ENCODE peak calls at places on chromosomes 2 and 18, in seven cellular contexts. I is MM.1S; K is cardiac fibroblast; Q is Jurkat, Clone E6-1; H is fibroblast of mammary gland; L is AG09309; A is Peyer's patch. X is an unnamed sample.

GRCh38 chr2:78940998-78941397 is 84.5 kb upstream of the REG3G start:
- DNase-seq in K (peak; percentile 69), A (no peak), Q (no peak), H (no peak), L (no peak), I (no peak), X (no peak)

GRCh38 chr2:54768772-54769428 is 45.4 kb downstream of the EML6 start:
- DNase-seq in H (peak; percentile 48), I (no peak), L (no peak), K (no peak), A (no peak), Q (no peak), X (no peak)

GRCh38 chr18:35039633-35040032 is 1.6 kb upstream of the MAPRE2 start:
- DNase-seq in H (no peak), Q (no peak), K (no peak), I (no peak), A (no peak), L (no peak), X (no peak)

GRCh38 chr2:30636311-30636710 is 170.9 kb downstream of the CAPN13 start:
- DNase-seq in I (no peak), K (no peak), A (no peak), H (no peak), L (no peak), Q (no peak), X (no peak)

GRCh38 chr18:31610841-31611240 is 19.2 kb downstream of the TTR start:
- DNase-seq in K (peak; percentile 15), A (peak; percentile 53), L (no peak), I (no peak), H (peak; percentile 18), Q (peak; percentile 47), X (no peak)

GRCh38 chr2:7725132-7725849 is 808.1 kb downstream of the RNF144A start:
- DNase-seq in H (peak; percentile 40), Q (peak; percentile 32), A (no peak), I (no peak), K (peak; percentile 20), L (no peak), X (no peak)

GRCh38 chr18:24315170-24315569 is 82.5 kb downstream of the OSBPL1A start:
- DNase-seq in K (no peak), Q (no peak), H (peak; percentile 21), I (no peak), A (no peak), L (no peak), X (no peak)

GRCh38 chr2:67561411-67561965 is 164.4 kb downstream of the ETAA1 start:
- DNase-seq in L (peak; percentile 52), H (peak; percentile 87), A (no peak), Q (no peak), I (no peak), K (peak; percentile 88), X (peak; percentile 72)

GRCh38 chr2:181457741-181458425 is 697 bp downstream of the ITGA4 start:
- DNase-seq in I (peak; percentile 78), Q (peak; percentile 63), H (peak; percentile 56), A (peak; percentile 56), L (no peak), K (peak; percentile 50), X (no peak)

GRCh38 chr2:106701134-106701994 is 184.6 kb downstream of the ST6GAL2 start:
- DNase-seq in K (no peak), H (no peak), A (no peak), I (no peak), Q (no peak), L (no peak), X (no peak)

GRCh38 chr2:82675186-82675585 is 1783.9 kb downstream of the SUCLG1 start:
- DNase-seq in I (no peak), H (no peak), A (no peak), Q (no peak), K (peak; percentile 60), L (no peak), X (no peak)

GRCh38 chr2:176753752-176754474 is 458.7 kb upstream of the HNRNPA3 start:
- DNase-seq in L (no peak), H (peak; percentile 85), I (no peak), Q (no peak), A (no peak), K (no peak), X (peak; percentile 64)

GRCh38 chr2:6957910-6958615 is 40.9 kb downstream of the RNF144A start:
- DNase-seq in I (no peak), Q (no peak), L (no peak), K (no peak), H (peak; percentile 87), A (no peak), X (no peak)

GRCh38 chr18:26493021-26493420 is 55.3 kb downstream of the KCTD1 start:
- DNase-seq in A (no peak), K (no peak), L (no peak), H (peak; percentile 55), Q (no peak), I (no peak), X (no peak)

GRCh38 chr2:18891598-18892345 is 302.4 kb upstream of the NT5C1B start:
- DNase-seq in H (peak; percentile 25), A (no peak), I (peak; percentile 26), L (no peak), Q (no peak), K (no peak), X (no peak)

GRCh38 chr2:219025637-219026585 is 15.4 kb downstream of the CFAP65 start:
- DNase-seq in I (no peak), K (no peak), A (peak; percentile 34), H (no peak), L (no peak), Q (no peak), X (no peak)

DNA sequence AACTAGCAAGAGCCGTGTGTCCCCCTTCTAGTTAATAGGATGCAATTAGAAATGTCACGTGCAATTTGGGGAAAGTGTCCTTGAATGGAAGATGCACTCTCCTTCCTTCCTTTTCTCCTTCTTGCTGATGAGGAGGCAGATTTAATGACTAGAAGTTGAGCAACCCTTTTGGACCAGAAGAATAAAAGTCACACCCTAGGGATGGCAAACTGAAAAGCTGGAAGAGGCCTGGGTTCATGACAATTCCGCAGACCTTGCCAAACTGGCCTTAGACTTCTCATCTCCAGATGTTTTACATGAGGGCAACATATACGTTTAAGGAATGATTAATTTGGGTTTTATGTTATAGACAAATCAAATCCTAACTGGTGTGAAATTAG is 38.6 kb upstream of the NCOA1 start:
- DNase-seq in K (no peak), I (no peak), L (no peak), A (no peak), H (peak; percentile 52), Q (no peak), X (no peak)
- H3K4me3 ChIP-seq in K (no peak overlapping the region), I (no peak overlapping the region), L (no peak overlapping the region), A (no peak overlapping the region), H (no peak overlapping the region), Q (no peak overlapping the region), X (no peak overlapping the region)

GRCh38 chr2:188973650-188974049 is 523 bp upstream of the COL3A1 start:
- DNase-seq in L (no peak), A (no peak), I (no peak), H (no peak), Q (no peak), K (no peak), X (no peak)

GRCh38 chr2:188971316-188971930 is 2.8 kb upstream of the COL3A1 start:
- DNase-seq in I (no peak), A (no peak), H (peak; percentile 41), K (no peak), Q (no peak), L (no peak), X (no peak)

GRCh38 chr2:188976545-188977268 is 2.5 kb downstream of the COL3A1 start:
- DNase-seq in L (no peak), H (peak; percentile 84), K (peak; percentile 82), A (no peak), I (no peak), Q (peak; percentile 40), X (no peak)

GRCh38 chr2:188975497-188976102 is 1.4 kb downstream of the COL3A1 start:
- DNase-seq in Q (no peak), A (no peak), K (peak; percentile 98), L (peak; percentile 87), H (peak; percentile 97), I (no peak), X (no peak)

GRCh38 chr2:188974184-188974583 is at the start of gene COL3A1:
- DNase-seq in L (no peak), Q (no peak), I (no peak), H (peak; percentile 88), K (peak; percentile 96), A (no peak), X (no peak)
- H3K4me3 ChIP-seq in L (peak within 1 kb of the TSS; percentile 64), Q (no peak within 1 kb of the TSS), I (no peak within 1 kb of the TSS), H (peak within 1 kb of the TSS; percentile 85), K (peak within 1 kb of the TSS; percentile 60), A (peak within 1 kb of the TSS; percentile 43), X (peak within 1 kb of the TSS; percentile 45)

GRCh38 chr2:43100362-43100882 is 126.0 kb downstream of the ZFP36L2 start:
- DNase-seq in K (no peak), Q (no peak), I (no peak), H (no peak), L (no peak), A (no peak), X (no peak)
- H3K4me3 ChIP-seq in K (no peak overlapping the region), Q (no peak overlapping the region), I (no peak overlapping the region), H (no peak overlapping the region), L (no peak overlapping the region), A (peak overlapping the region; percentile 43), X (peak overlapping the region; percentile 58)

DNA sequence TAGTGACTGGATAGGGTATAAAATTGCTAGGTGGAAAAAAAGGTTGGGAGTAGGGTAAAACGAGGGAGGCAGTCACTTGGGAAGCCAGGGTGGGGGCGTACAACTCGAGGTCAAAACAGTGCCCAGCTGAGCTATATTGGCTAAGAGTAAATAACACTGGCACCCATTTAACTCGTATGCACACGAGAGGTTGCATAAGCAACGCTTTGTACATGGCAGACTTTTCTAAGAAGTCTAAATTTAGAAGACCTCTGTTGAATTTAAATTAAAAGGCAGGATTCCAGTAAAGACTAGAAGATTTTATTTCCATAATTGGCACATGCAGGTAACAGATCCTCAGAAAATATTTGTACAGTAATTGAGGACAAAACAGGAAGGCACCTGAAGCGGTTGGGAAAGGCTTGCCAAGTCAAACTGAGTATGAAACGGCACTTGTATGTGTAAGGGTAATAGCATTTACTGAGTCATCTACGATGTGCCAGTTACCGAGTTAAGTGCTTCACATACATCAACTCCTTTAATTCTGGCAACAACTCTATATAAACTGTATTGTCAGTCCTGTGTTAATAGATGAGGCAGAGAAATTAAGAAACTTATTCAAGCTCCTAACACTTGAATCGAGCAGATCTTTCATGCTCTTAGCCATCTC is 1.4 kb upstream of the MALT1 start:
- DNase-seq in Q (no peak), K (no peak), H (peak; percentile 76), I (no peak), A (no peak), L (no peak), X (no peak)
- H3K4me3 ChIP-seq in Q (no peak overlapping the region), K (no peak overlapping the region), H (no peak overlapping the region), I (peak overlapping the region; percentile 59), A (no peak overlapping the region), L (no peak overlapping the region), X (no peak overlapping the region)

GRCh38 chr18:48007381-48007780 is 76.9 kb upstream of the SMAD2 start:
- DNase-seq in A (no peak), K (no peak), I (no peak), H (no peak), Q (no peak), L (no peak), X (no peak)
- H3K4me3 ChIP-seq in A (no peak overlapping the region), K (peak overlapping the region; percentile 57), I (no peak overlapping the region), H (no peak overlapping the region), Q (peak overlapping the region; percentile 71), L (no peak overlapping the region), X (peak overlapping the region; percentile 64)